ENCODE peak calls at places on chromosomes 16 and 17, in ten cellular contexts. E, L, M, Q, X, N, P, C, T and S are unnamed samples. For H3K4me1, the result is how much of the 10 kb centered on the place peaks cover.

GRCh38 chr16:14672403-14672971 is 21.6 kb downstream of the PLA2G10 start:
- DNase-seq in E (peak), L (no peak), M (no peak), Q (peak), X (no peak), N (no peak), P (no peak), C (peak), T (no peak), S (peak)

GRCh38 chr16:4909825-4910224 is 27.1 kb downstream of the PPL start:
- DNase-seq in E (no peak), L (no peak), M (no peak), Q (no peak), X (no peak), N (no peak), P (no peak), C (no peak), T (no peak), S (no peak)

GRCh38 chr17:19812407-19812806 is 55.3 kb downstream of the ULK2 start:
- DNase-seq in E (no peak), L (no peak), M (no peak), Q (peak), X (no peak), N (no peak), P (no peak), C (no peak), T (peak), S (no peak)

GRCh38 chr16:866252-866651 is 65.7 kb upstream of the GNG13 start:
- DNase-seq in E (no peak), L (no peak), M (no peak), Q (no peak), X (no peak), N (no peak), P (no peak), C (no peak), T (no peak), S (no peak)

GRCh38 chr17:17204041-17204591 is 2.0 kb downstream of the PLD6 start:
- DNase-seq in E (peak), L (peak), M (no peak), Q (no peak), X (no peak), N (no peak), P (no peak), C (peak), T (no peak), S (peak)

GRCh38 chr16:85303354-85303883 is 191.1 kb upstream of the CIBAR2 start:
- DNase-seq in E (peak), L (peak), M (peak), Q (peak), X (no peak), N (peak), P (peak), C (peak), T (no peak), S (peak)

GRCh38 chr17:65723356-65723928 is 162.0 kb upstream of the AXIN2 start:
- DNase-seq in E (no peak), L (no peak), M (no peak), Q (no peak), X (no peak), N (no peak), P (no peak), C (no peak), T (peak), S (no peak)

GRCh38 chr17:59361386-59361785 is 29.9 kb downstream of the YPEL2 start:
- DNase-seq in E (no peak), L (no peak), M (no peak), Q (peak), X (no peak), N (no peak), P (no peak), C (no peak), T (peak), S (no peak)

GRCh38 chr17:37696366-37696765 is 48.5 kb downstream of the HNF1B start:
- DNase-seq in E (no peak), L (peak), M (no peak), Q (no peak), X (no peak), N (no peak), P (no peak), C (no peak), T (no peak), S (no peak)

GRCh38 chr16:85157813-85158701 is 45.8 kb upstream of the CIBAR2 start:
- DNase-seq in E (no peak), L (no peak), M (no peak), Q (no peak), X (no peak), N (no peak), P (no peak), C (no peak), T (no peak), S (no peak)

GRCh38 chr16:57694556-57695377 is at the start of gene DRC7:
- DNase-seq in E (peak), L (no peak), M (no peak), Q (peak), X (no peak), N (peak), P (peak), C (peak), T (peak), S (peak)

GRCh38 chr17:80082403-80083135 is 18.8 kb upstream of the GAA start:
- DNase-seq in E (peak), L (peak), M (peak), Q (peak), X (peak), N (peak), P (peak), C (peak), T (peak), S (peak)

GRCh38 chr16:85245307-85246172 is 133.3 kb upstream of the CIBAR2 start:
- DNase-seq in E (peak), L (peak), M (peak), Q (peak), X (peak), N (peak), P (peak), C (peak), T (peak), S (peak)

GRCh38 chr16:49858200-49859129 is 2.6 kb upstream of the ZNF423 start:
- DNase-seq in E (peak), L (peak), M (peak), Q (peak), X (no peak), N (peak), P (no peak), C (no peak), T (no peak), S (peak)

GRCh38 chr17:67443931-67444597 is 67.0 kb downstream of the PITPNC1 start:
- DNase-seq in E (no peak), L (peak), M (no peak), Q (no peak), X (no peak), N (peak), P (no peak), C (no peak), T (peak), S (no peak)

GRCh38 chr16:65524997-65525396 is 403.1 kb upstream of the CDH11 start:
- DNase-seq in E (no peak), L (no peak), M (no peak), Q (no peak), X (no peak), N (peak), P (no peak), C (no peak), T (peak), S (no peak)

GRCh38 chr17:4220655-4221054 is 43.1 kb downstream of the ANKFY1 start:
- DNase-seq in E (peak), L (peak), M (no peak), Q (no peak), X (no peak), N (no peak), P (no peak), C (no peak), T (peak), S (no peak)

GRCh38 chr17:58755577-58756245 is at the start of gene PPM1E:
- DNase-seq in E (peak), L (no peak), M (peak), Q (peak), X (peak), N (peak), P (no peak), C (peak), T (peak), S (peak)

GRCh38 chr16:67248401-67249177 is at the start of gene SLC9A5:
- DNase-seq in E (no peak), L (peak), M (peak), Q (no peak), X (no peak), N (no peak), P (no peak), C (no peak), T (no peak), S (no peak)

GRCh38 chr17:9644910-9645751 is at the start of gene USP43:
- DNase-seq in E (peak), L (no peak), M (no peak), Q (peak), X (no peak), N (no peak), P (peak), C (peak), T (no peak), S (peak)

GRCh38 chr16:53372942-53373871 is 61.1 kb upstream of the RBL2 start:
- DNase-seq in E (peak), L (no peak), M (no peak), Q (peak), X (no peak), N (no peak), P (peak), C (peak), T (no peak), S (peak)

GRCh38 chr16:20755238-20755637 is 8.6 kb upstream of the ACSM3 start:
- DNase-seq in E (no peak), L (no peak), M (no peak), Q (no peak), X (no peak), N (no peak), P (no peak), C (no peak), T (no peak), S (no peak)

GRCh38 chr17:80006339-80006720 is 29.3 kb downstream of the TBC1D16 start:
- DNase-seq in E (no peak), L (no peak), M (no peak), Q (no peak), X (no peak), N (no peak), P (no peak), C (no peak), T (no peak), S (no peak)

GRCh38 chr16:8634991-8635736 is 13.7 kb downstream of the METTL22 start:
- DNase-seq in E (no peak), L (peak), M (no peak), Q (peak), X (no peak), N (no peak), P (no peak), C (no peak), T (peak), S (peak)

GRCh38 chr16:75263291-75263962 is 12.0 kb upstream of the BCAR1 start:
- DNase-seq in E (no peak), L (peak), M (no peak), Q (no peak), X (no peak), N (peak), P (no peak), C (no peak), T (no peak), S (no peak)

GRCh38 chr17:81082177-81083073 is 47.5 kb downstream of the BAIAP2 start:
- DNase-seq in E (no peak), L (no peak), M (no peak), Q (no peak), X (no peak), N (no peak), P (no peak), C (peak), T (no peak), S (peak)

GRCh38 chr16:24776486-24777220 is 47.2 kb downstream of the TNRC6A start:
- DNase-seq in E (no peak), L (peak), M (no peak), Q (no peak), X (peak), N (peak), P (no peak), C (peak), T (peak), S (peak)

GRCh38 chr17:47875586-47875985 is 20.4 kb upstream of the SP2 start:
- DNase-seq in E (no peak), L (no peak), M (no peak), Q (no peak), X (no peak), N (no peak), P (no peak), C (no peak), T (no peak), S (no peak)
- H3K27ac ChIP-seq in E (no peak), L (no peak), M (no peak), Q (no peak), X (no peak), N (no peak), P (no peak), C (no peak), T (no peak), S (no peak)

GRCh38 chr16:87949071-87949744 is 2.0 kb upstream of the BANP start:
- DNase-seq in E (peak), L (no peak), M (no peak), Q (no peak), X (no peak), N (no peak), P (no peak), C (no peak), T (no peak), S (no peak)
- TF ChIP-seq POLR2A in E (no peak), L (no peak), M (no peak), Q (no peak), X (no peak), N (no peak), P (no peak), C (no peak), T (no peak), S (no peak)

GRCh38 chr17:8015236-8015956 is 13.0 kb downstream of the GUCY2D start:
- DNase-seq in E (no peak), L (peak), M (no peak), Q (no peak), X (no peak), N (no peak), P (no peak), C (no peak), T (no peak), S (no peak)

GRCh38 chr17:8014558-8014850 is 12.1 kb downstream of the GUCY2D start:
- DNase-seq in E (no peak), L (peak), M (no peak), Q (no peak), X (no peak), N (no peak), P (no peak), C (no peak), T (no peak), S (no peak)

GRCh38 chr17:8012045-8012580 is 9.7 kb downstream of the GUCY2D start:
- DNase-seq in E (no peak), L (peak), M (no peak), Q (no peak), X (no peak), N (no peak), P (no peak), C (no peak), T (no peak), S (no peak)

GRCh38 chr17:8012996-8013640 is 10.7 kb downstream of the GUCY2D start:
- DNase-seq in E (no peak), L (peak), M (no peak), Q (no peak), X (no peak), N (no peak), P (no peak), C (no peak), T (no peak), S (no peak)

GRCh38 chr17:8013731-8014557 is 11.5 kb downstream of the GUCY2D start:
- DNase-seq in E (no peak), L (peak), M (no peak), Q (no peak), X (no peak), N (no peak), P (no peak), C (no peak), T (no peak), S (no peak)
- H3K4me1 ChIP-seq in E (under half), L (under half), M (under half), Q (under half), X (under half), N (under half), P (under half), C (under half), T (under half), S (under half)

DNA sequence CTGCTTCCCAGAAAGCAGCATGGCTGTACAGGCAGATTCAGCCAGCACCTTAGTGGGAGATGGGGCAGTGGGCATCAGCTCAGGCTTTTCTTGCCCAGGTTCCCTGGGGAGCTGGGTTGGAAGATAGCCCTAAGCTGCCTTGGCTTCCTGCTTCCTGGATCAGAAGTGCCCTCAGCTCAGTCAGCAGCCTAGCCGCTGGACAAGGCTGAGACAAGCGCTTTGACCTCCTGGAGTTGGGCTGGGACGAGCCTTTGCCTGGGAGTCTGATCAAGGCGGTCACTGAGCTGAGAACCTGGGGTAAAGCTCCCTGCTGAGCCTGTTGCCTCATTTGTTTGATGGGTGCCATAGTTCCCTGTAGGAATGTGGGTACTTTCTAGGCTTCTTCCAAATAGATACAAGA is 190.0 kb downstream of the RAB11FIP4 start:
- DNase-seq in E (no peak), L (no peak), M (no peak), Q (no peak), X (no peak), N (no peak), P (no peak), C (peak), T (peak), S (no peak)
- H3K27ac ChIP-seq in E (peak), L (peak), M (peak), Q (no peak), X (no peak), N (peak), P (peak), C (peak), T (peak), S (peak)